ENCODE peak calls at places on chromosome 5, in ten cellular contexts. Z is OCI-LY7, H is Calu3, I is right atrium auricular region, T is A549, S is uterus, X is bronchial epithelial cell, A is right lobe of liver, P is AG10803, W is endothelial cell. J is an unnamed sample.

GRCh38 chr5:120538149-120538548 is 74.0 kb downstream of the PRR16 start:
- DNase-seq in S (no peak), W (no peak), H (no peak), A (no peak), Z (no peak), P (peak), I (no peak), X (peak), T (no peak), J (peak)

GRCh38 chr5:148641735-148642134 is 12.6 kb downstream of the HTR4 start:
- DNase-seq in P (no peak), W (no peak), H (peak), X (no peak), I (no peak), T (no peak), S (no peak), Z (no peak), A (no peak), J (no peak)

GRCh38 chr5:40410939-40411635 is 268.6 kb upstream of the PTGER4 start:
- DNase-seq in T (no peak), X (peak), W (no peak), I (no peak), Z (no peak), S (no peak), A (no peak), H (no peak), P (peak), J (no peak)

GRCh38 chr5:180352116-180352975 is 790 bp downstream of the GFPT2 start:
- DNase-seq in I (no peak), Z (no peak), S (peak), H (no peak), T (no peak), X (no peak), A (no peak), P (peak), W (peak), J (no peak)

GRCh38 chr5:139222346-139222745 is 24.2 kb upstream of the SIL1 start:
- DNase-seq in T (no peak), X (peak), P (no peak), Z (no peak), H (peak), I (no peak), W (no peak), S (no peak), A (no peak), J (no peak)

GRCh38 chr5:158813275-158813674 is 286.4 kb downstream of the EBF1 start:
- DNase-seq in X (no peak), W (no peak), I (no peak), S (no peak), P (no peak), A (no peak), H (no peak), Z (no peak), T (no peak), J (no peak)

GRCh38 chr5:134466241-134467069 is 54.8 kb upstream of the CDKN2AIPNL start:
- DNase-seq in T (peak), H (peak), W (peak), S (peak), Z (no peak), I (peak), X (peak), A (peak), P (peak), J (peak)

GRCh38 chr5:97042981-97043380 is 99.4 kb downstream of the LIX1 start:
- DNase-seq in W (no peak), I (no peak), S (no peak), A (no peak), X (peak), H (no peak), T (no peak), Z (no peak), P (no peak), J (no peak)

GRCh38 chr5:130034872-130035271 is 130.6 kb downstream of the CHSY3 start:
- DNase-seq in W (no peak), I (no peak), H (no peak), P (peak), Z (no peak), A (no peak), S (no peak), X (peak), T (no peak), J (no peak)

GRCh38 chr5:38845555-38846378 is at the start of gene OSMR:
- DNase-seq in S (peak), I (peak), Z (no peak), X (peak), T (peak), H (peak), A (peak), P (peak), W (peak), J (peak)

GRCh38 chr5:93381057-93381456 is 200.0 kb downstream of the NR2F1-AS1 start:
- DNase-seq in W (no peak), P (no peak), S (no peak), Z (no peak), A (no peak), I (no peak), X (no peak), H (no peak), T (no peak), J (no peak)

GRCh38 chr5:132746592-132747063 is 598 bp upstream of the CCNI2 start:
- DNase-seq in A (no peak), X (peak), S (no peak), P (no peak), T (peak), H (peak), W (no peak), I (no peak), Z (peak), J (no peak)

GRCh38 chr5:169020102-169020501 is 280.8 kb downstream of the SLIT3 start:
- DNase-seq in Z (no peak), A (no peak), X (peak), W (peak), I (no peak), P (peak), T (peak), H (peak), S (no peak), J (no peak)

GRCh38 chr5:143542798-143543144 is 139.3 kb upstream of the NR3C1 start:
- DNase-seq in P (no peak), H (no peak), X (no peak), A (no peak), I (no peak), Z (no peak), S (no peak), W (no peak), T (no peak), J (no peak)
- TF ChIP-seq CTCF in P (no peak), H (no peak), X (no peak), A (no peak), I (no peak), Z (no peak), S (no peak), W (no peak), T (no peak), J (no peak)

DNA sequence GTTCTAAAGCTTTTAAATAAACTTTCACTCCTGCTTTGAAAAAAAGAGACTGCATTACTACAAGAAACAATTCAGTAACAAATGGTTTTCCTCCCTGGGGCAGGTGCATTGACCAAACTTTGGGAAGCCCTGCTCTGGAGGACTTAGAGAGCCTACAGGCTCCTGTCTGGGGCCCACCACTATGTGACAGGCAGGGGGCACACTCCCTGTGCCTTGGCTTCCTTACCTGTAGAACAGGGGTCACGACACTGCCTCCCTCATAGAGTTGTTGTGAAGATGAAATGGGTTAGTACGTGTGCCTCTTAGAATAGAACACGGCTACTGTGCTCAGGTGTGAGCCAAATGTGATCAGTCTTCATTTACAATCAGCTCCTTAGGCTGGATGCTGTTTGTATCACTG is 130.1 kb downstream of the GPBP1 start:
- DNase-seq in X (no peak), H (peak), Z (no peak), I (no peak), T (peak), P (no peak), W (no peak), S (no peak), A (no peak), J (no peak)
- TF ChIP-seq CTCF in X (no peak), H (peak), Z (peak), I (no peak), T (no peak), P (no peak), W (no peak), S (no peak), A (no peak), J (peak)

GRCh38 chr5:57338849-57339340 is 143.7 kb downstream of the ACTBL2 start:
- DNase-seq in P (no peak), I (no peak), W (no peak), A (no peak), H (no peak), S (no peak), T (no peak), Z (no peak), X (no peak), J (no peak)
- TF ChIP-seq CTCF in P (no peak), I (no peak), W (no peak), A (no peak), H (no peak), S (no peak), T (no peak), Z (no peak), X (no peak), J (no peak)

DNA sequence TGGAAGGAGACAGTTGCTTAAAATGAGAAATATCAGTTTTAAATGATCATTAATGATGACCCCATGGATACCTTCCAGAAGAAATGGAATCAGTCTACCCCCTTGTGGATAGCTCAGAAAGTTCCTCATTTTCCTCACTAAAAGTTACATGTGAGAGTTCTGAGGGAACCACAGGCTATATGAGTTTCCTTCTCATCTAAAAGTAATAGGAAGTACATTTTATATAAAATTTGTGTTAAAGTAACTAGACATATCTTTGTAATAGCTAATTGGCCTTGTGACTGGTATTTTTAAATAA is 104.9 kb upstream of the SLC25A48 start:
- DNase-seq in P (no peak), S (no peak), W (no peak), T (no peak), X (peak), I (no peak), H (no peak), Z (no peak), A (no peak), J (no peak)
- TF ChIP-seq CTCF in P (peak), S (no peak), W (peak), T (peak), X (peak), I (no peak), H (no peak), Z (peak), A (no peak), J (peak)

DNA sequence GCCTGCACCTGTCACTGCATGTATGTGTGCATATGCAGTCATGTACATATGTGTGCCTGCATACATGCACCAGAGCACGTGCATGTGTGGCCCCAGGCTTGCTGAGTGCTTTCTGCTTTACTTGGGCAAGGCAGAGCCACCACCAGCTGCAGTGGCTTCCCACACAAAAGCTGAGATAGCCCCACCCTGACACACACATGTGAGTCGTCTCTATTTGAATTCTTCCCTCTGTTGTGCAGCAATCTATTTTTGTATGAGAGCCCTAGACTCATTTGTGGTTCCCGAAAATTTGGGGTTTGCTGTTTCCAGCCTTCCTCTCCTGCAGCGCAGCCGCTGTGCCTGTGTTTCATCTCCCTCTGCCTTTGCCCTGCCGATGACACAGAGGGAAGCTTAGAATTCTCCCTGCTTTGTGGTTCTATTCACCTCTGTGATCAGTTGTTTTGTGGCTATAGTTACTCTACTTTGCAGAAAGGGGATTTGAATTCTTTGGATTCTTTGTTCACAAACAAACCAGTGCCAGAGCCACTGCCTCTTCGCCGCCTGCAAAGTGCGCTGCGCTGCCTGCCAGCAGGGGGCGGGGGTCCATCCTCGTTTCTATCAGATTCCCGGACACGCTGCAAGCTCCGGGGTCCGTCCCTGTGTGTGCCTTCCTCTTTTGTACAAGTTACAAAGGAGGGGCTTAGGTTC is 95.8 kb upstream of the DAP start:
- DNase-seq in S (peak), I (peak), W (peak), Z (peak), T (peak), P (peak), X (no peak), H (peak), A (no peak), J (peak)
- TF ChIP-seq CTCF in S (peak), I (peak), W (peak), Z (peak), T (peak), P (peak), X (peak), H (peak), A (peak), J (peak)